ENCODE peak calls at places on chromosomes 3 and 15, in six cellular contexts. One of them, this sample, is unnamed.
A peak's percentile ranks its signal among the peaks of the same experiment; 100 is the strongest.

GRCh38 chr3:120172070-120172469 is 77.8 kb upstream of the GSK3B start:
- DNase-seq in hypothalamus: peak; percentile 65
- DNase-seq in AG09319: no peak
- DNase-seq in SK-N-MC: no peak
- DNase-seq in T follicular helper cell: no peak
- DNase-seq in ACHN: no peak
- DNase-seq in this sample: peak; percentile 30

GRCh38 chr3:188620752-188621151 is 466.8 kb downstream of the LPP start:
- DNase-seq in ACHN: no peak
- DNase-seq in T follicular helper cell: no peak
- DNase-seq in SK-N-MC: no peak
- DNase-seq in hypothalamus: no peak
- DNase-seq in AG09319: no peak
- DNase-seq in this sample: no peak

GRCh38 chr3:49081429-49081828 is 12.4 kb downstream of the QRICH1 start:
- DNase-seq in T follicular helper cell: no peak
- DNase-seq in ACHN: no peak
- DNase-seq in AG09319: no peak
- DNase-seq in hypothalamus: no peak
- DNase-seq in SK-N-MC: no peak
- DNase-seq in this sample: no peak

GRCh38 chr3:47012342-47013230 is 33.1 kb downstream of the NBEAL2 start:
- DNase-seq in ACHN: no peak
- DNase-seq in SK-N-MC: no peak
- DNase-seq in hypothalamus: no peak
- DNase-seq in T follicular helper cell: no peak
- DNase-seq in AG09319: no peak
- DNase-seq in this sample: no peak

GRCh38 chr3:188165596-188165995 is 11.6 kb downstream of the LPP start:
- DNase-seq in ACHN: peak; percentile 46
- DNase-seq in T follicular helper cell: no peak
- DNase-seq in hypothalamus: no peak
- DNase-seq in AG09319: no peak
- DNase-seq in SK-N-MC: no peak
- DNase-seq in this sample: no peak

GRCh38 chr15:90364251-90364650 is 12.2 kb downstream of the ZNF774 start:
- DNase-seq in T follicular helper cell: no peak
- DNase-seq in AG09319: no peak
- DNase-seq in hypothalamus: no peak
- DNase-seq in SK-N-MC: no peak
- DNase-seq in ACHN: peak; percentile 74
- DNase-seq in this sample: no peak

GRCh38 chr3:171458056-171458856 is 1.9 kb downstream of the TNIK start:
- DNase-seq in hypothalamus: no peak
- DNase-seq in SK-N-MC: no peak
- DNase-seq in ACHN: peak; percentile 40
- DNase-seq in T follicular helper cell: peak; percentile 22
- DNase-seq in AG09319: no peak
- DNase-seq in this sample: no peak

GRCh38 chr3:80929576-80929975 is 831.9 kb downstream of the GBE1 start:
- DNase-seq in SK-N-MC: no peak
- DNase-seq in ACHN: no peak
- DNase-seq in hypothalamus: no peak
- DNase-seq in AG09319: no peak
- DNase-seq in T follicular helper cell: no peak
- DNase-seq in this sample: no peak

GRCh38 chr3:68855620-68856019 is 76.7 kb downstream of the TAFA4 start:
- DNase-seq in T follicular helper cell: no peak
- DNase-seq in AG09319: no peak
- DNase-seq in SK-N-MC: no peak
- DNase-seq in ACHN: no peak
- DNase-seq in hypothalamus: no peak
- DNase-seq in this sample: no peak

GRCh38 chr15:42994546-42994945 is 74.0 kb upstream of the TTBK2 start:
- DNase-seq in SK-N-MC: no peak
- DNase-seq in hypothalamus: no peak
- DNase-seq in ACHN: no peak
- DNase-seq in T follicular helper cell: no peak
- DNase-seq in AG09319: no peak
- DNase-seq in this sample: no peak

GRCh38 chr15:67080118-67080899 is 14.9 kb downstream of the SMAD3 start:
- DNase-seq in AG09319: peak; percentile 81
- DNase-seq in T follicular helper cell: no peak
- DNase-seq in SK-N-MC: no peak
- DNase-seq in hypothalamus: no peak
- DNase-seq in ACHN: no peak
- DNase-seq in this sample: no peak

GRCh38 chr3:29353807-29354206 is 72.9 kb downstream of the RBMS3 start:
- DNase-seq in ACHN: peak; percentile 15
- DNase-seq in T follicular helper cell: no peak
- DNase-seq in hypothalamus: no peak
- DNase-seq in AG09319: no peak
- DNase-seq in SK-N-MC: no peak
- DNase-seq in this sample: no peak

GRCh38 chr15:39756806-39757522 is 25.7 kb downstream of the FSIP1 start:
- DNase-seq in T follicular helper cell: no peak
- DNase-seq in hypothalamus: no peak
- DNase-seq in SK-N-MC: peak; percentile 73
- DNase-seq in AG09319: peak; percentile 40
- DNase-seq in ACHN: peak; percentile 63
- DNase-seq in this sample: no peak

GRCh38 chr3:42189746-42190145 is 76.2 kb downstream of the CCK start:
- DNase-seq in T follicular helper cell: no peak
- DNase-seq in SK-N-MC: no peak
- DNase-seq in hypothalamus: no peak
- DNase-seq in AG09319: no peak
- DNase-seq in ACHN: no peak
- DNase-seq in this sample: no peak

GRCh38 chr3:9878700-9879099 is 1.4 kb downstream of the CIDEC start:
- DNase-seq in T follicular helper cell: no peak
- DNase-seq in AG09319: no peak
- DNase-seq in ACHN: no peak
- DNase-seq in SK-N-MC: no peak
- DNase-seq in hypothalamus: no peak
- DNase-seq in this sample: no peak

GRCh38 chr3:131075632-131076328 is 49.1 kb downstream of the NEK11 start:
- DNase-seq in hypothalamus: no peak
- DNase-seq in SK-N-MC: no peak
- DNase-seq in T follicular helper cell: no peak
- DNase-seq in ACHN: no peak
- DNase-seq in AG09319: no peak
- DNase-seq in this sample: no peak

GRCh38 chr3:194654443-194654842 is 17.5 kb downstream of the LSG1 start:
- DNase-seq in T follicular helper cell: no peak
- DNase-seq in AG09319: no peak
- DNase-seq in hypothalamus: no peak
- DNase-seq in ACHN: no peak
- DNase-seq in SK-N-MC: no peak
- DNase-seq in this sample: no peak

GRCh38 chr15:63157891-63158431 is 684 bp upstream of the RPS27L start:
- DNase-seq in AG09319: peak; percentile 61
- DNase-seq in hypothalamus: peak; percentile 32
- DNase-seq in SK-N-MC: no peak
- DNase-seq in T follicular helper cell: no peak
- DNase-seq in ACHN: peak; percentile 78
- DNase-seq in this sample: peak; percentile 10

GRCh38 chr3:176090727-176091126 is 1106.6 kb downstream of the TBL1XR1 start:
- DNase-seq in SK-N-MC: no peak
- DNase-seq in ACHN: no peak
- DNase-seq in AG09319: no peak
- DNase-seq in hypothalamus: no peak
- DNase-seq in T follicular helper cell: no peak
- DNase-seq in this sample: no peak

GRCh38 chr3:32421991-32422859 is 30.6 kb downstream of the CMTM7 start:
- DNase-seq in AG09319: peak; percentile 30
- DNase-seq in T follicular helper cell: no peak
- DNase-seq in hypothalamus: no peak
- DNase-seq in SK-N-MC: no peak
- DNase-seq in ACHN: peak; percentile 46
- DNase-seq in this sample: no peak

GRCh38 chr3:190699784-190700183 is 162.7 kb downstream of the GMNC start:
- DNase-seq in SK-N-MC: no peak
- DNase-seq in T follicular helper cell: no peak
- DNase-seq in ACHN: no peak
- DNase-seq in AG09319: no peak
- DNase-seq in hypothalamus: no peak
- DNase-seq in this sample: no peak

GRCh38 chr15:75455982-75456531 is 4.6 kb upstream of the SIN3A start:
- DNase-seq in ACHN: peak; percentile 62
- DNase-seq in AG09319: no peak
- DNase-seq in T follicular helper cell: peak; percentile 32
- DNase-seq in hypothalamus: no peak
- DNase-seq in SK-N-MC: no peak
- DNase-seq in this sample: no peak

GRCh38 chr15:62500325-62500724 is 335.2 kb upstream of the C2CD4B start:
- DNase-seq in ACHN: no peak
- DNase-seq in T follicular helper cell: no peak
- DNase-seq in AG09319: no peak
- DNase-seq in SK-N-MC: no peak
- DNase-seq in hypothalamus: no peak
- DNase-seq in this sample: no peak

GRCh38 chr15:58070801-58071418 is 5.4 kb upstream of the ALDH1A2 start:
- DNase-seq in AG09319: peak; percentile 8
- DNase-seq in SK-N-MC: peak; percentile 22
- DNase-seq in T follicular helper cell: no peak
- DNase-seq in ACHN: peak; percentile 41
- DNase-seq in hypothalamus: no peak
- DNase-seq in this sample: peak; percentile 21

GRCh38 chr3:171001957-171002694 is 24.4 kb downstream of the SLC2A2 start:
- DNase-seq in AG09319: no peak
- DNase-seq in SK-N-MC: no peak
- DNase-seq in T follicular helper cell: no peak
- DNase-seq in hypothalamus: no peak
- DNase-seq in ACHN: peak; percentile 86
- DNase-seq in this sample: no peak

GRCh38 chr3:23004971-23005370 is 198.2 kb upstream of the UBE2E2 start:
- DNase-seq in hypothalamus: no peak
- DNase-seq in ACHN: peak; percentile 85
- DNase-seq in AG09319: no peak
- DNase-seq in T follicular helper cell: no peak
- DNase-seq in SK-N-MC: no peak
- DNase-seq in this sample: no peak

GRCh38 chr15:52252781-52253180 is 42.8 kb downstream of the MYO5C start:
- DNase-seq in hypothalamus: no peak
- DNase-seq in AG09319: peak; percentile 60
- DNase-seq in SK-N-MC: no peak
- DNase-seq in T follicular helper cell: no peak
- DNase-seq in ACHN: peak; percentile 85
- DNase-seq in this sample: no peak

GRCh38 chr3:11568503-11569155 is 75.1 kb downstream of the VGLL4 start:
- DNase-seq in SK-N-MC: no peak
- DNase-seq in hypothalamus: peak; percentile 81
- DNase-seq in ACHN: peak; percentile 83
- DNase-seq in AG09319: peak; percentile 66
- DNase-seq in T follicular helper cell: no peak
- DNase-seq in this sample: peak; percentile 41

GRCh38 chr3:67493808-67494207 is 160.6 kb downstream of the SUCLG2 start:
- DNase-seq in AG09319: no peak
- DNase-seq in SK-N-MC: no peak
- DNase-seq in T follicular helper cell: no peak
- DNase-seq in hypothalamus: no peak
- DNase-seq in ACHN: no peak
- DNase-seq in this sample: no peak

GRCh38 chr3:195154793-195155535 is 116.0 kb downstream of the XXYLT1 start:
- DNase-seq in T follicular helper cell: no peak
- DNase-seq in ACHN: peak; percentile 14
- DNase-seq in hypothalamus: peak; percentile 79
- DNase-seq in AG09319: peak; percentile 94
- DNase-seq in SK-N-MC: no peak
- DNase-seq in this sample: peak; percentile 49

GRCh38 chr3:111531446-111531845 is 10.6 kb upstream of the CD96 start:
- DNase-seq in AG09319: no peak
- DNase-seq in SK-N-MC: no peak
- DNase-seq in T follicular helper cell: no peak
- DNase-seq in ACHN: no peak
- DNase-seq in hypothalamus: no peak
- DNase-seq in this sample: no peak

GRCh38 chr3:178504128-178504527 is 32.1 kb upstream of the KCNMB2 start:
- DNase-seq in T follicular helper cell: no peak
- DNase-seq in ACHN: no peak
- DNase-seq in SK-N-MC: no peak
- DNase-seq in hypothalamus: no peak
- DNase-seq in AG09319: no peak
- DNase-seq in this sample: no peak

GRCh38 chr3:110180733-110181132 is 843.4 kb upstream of the DPPA4 start:
- DNase-seq in ACHN: no peak
- DNase-seq in T follicular helper cell: no peak
- DNase-seq in SK-N-MC: no peak
- DNase-seq in AG09319: peak; percentile 11
- DNase-seq in hypothalamus: no peak
- DNase-seq in this sample: peak; percentile 9